ENCODE peak calls at places on chromosomes 3 and 15, in four cellular contexts. One of them, this sample, is unnamed.

GRCh38 chr3:168671091-168671490 is 575.4 kb upstream of the GOLIM4 start:
- DNase-seq in heart right ventricle: no peak
- DNase-seq in epithelial cell of esophagus: peak; percentile 2
- DNase-seq in breast epithelium: no peak
- DNase-seq in this sample: no peak

GRCh38 chr3:132232231-132232792 is 84.9 kb upstream of the ACP3 start:
- DNase-seq in epithelial cell of esophagus: no peak
- DNase-seq in breast epithelium: no peak
- DNase-seq in heart right ventricle: no peak
- DNase-seq in this sample: no peak

GRCh38 chr3:127083778-127084355 is 101.0 kb downstream of the PLXNA1 start:
- DNase-seq in heart right ventricle: no peak
- DNase-seq in epithelial cell of esophagus: no peak
- DNase-seq in breast epithelium: no peak
- DNase-seq in this sample: no peak

GRCh38 chr3:14606663-14607339 is 44.8 kb upstream of the CCDC174 start:
- DNase-seq in breast epithelium: no peak
- DNase-seq in heart right ventricle: peak; percentile 42
- DNase-seq in epithelial cell of esophagus: peak; percentile 69
- DNase-seq in this sample: no peak

GRCh38 chr3:119333773-119334492 is 39.8 kb downstream of the ARHGAP31 start:
- DNase-seq in breast epithelium: no peak
- DNase-seq in heart right ventricle: peak; percentile 79
- DNase-seq in epithelial cell of esophagus: no peak
- DNase-seq in this sample: no peak

GRCh38 chr3:11350374-11350773 is 78.2 kb downstream of the ATG7 start:
- DNase-seq in epithelial cell of esophagus: peak; percentile 45
- DNase-seq in breast epithelium: no peak
- DNase-seq in heart right ventricle: no peak
- DNase-seq in this sample: no peak

GRCh38 chr3:114319453-114319852 is 25.6 kb downstream of the TIGIT start:
- DNase-seq in heart right ventricle: no peak
- DNase-seq in breast epithelium: no peak
- DNase-seq in epithelial cell of esophagus: peak; percentile 89
- DNase-seq in this sample: no peak

GRCh38 chr3:50525987-50526386 is 22.6 kb upstream of the CACNA2D2 start:
- DNase-seq in epithelial cell of esophagus: peak; percentile 82
- DNase-seq in breast epithelium: no peak
- DNase-seq in heart right ventricle: no peak
- DNase-seq in this sample: peak; percentile 44

GRCh38 chr15:22895465-22896190 is 57.2 kb downstream of the NIPA2 start:
- DNase-seq in epithelial cell of esophagus: peak; percentile 99
- DNase-seq in heart right ventricle: no peak
- DNase-seq in breast epithelium: no peak
- DNase-seq in this sample: no peak

GRCh38 chr3:71930056-71930991 is 145.4 kb upstream of the PROK2 start:
- DNase-seq in breast epithelium: no peak
- DNase-seq in heart right ventricle: no peak
- DNase-seq in epithelial cell of esophagus: peak; percentile 77
- DNase-seq in this sample: no peak

GRCh38 chr3:71927505-71928066 is 142.6 kb upstream of the PROK2 start:
- DNase-seq in epithelial cell of esophagus: no peak
- DNase-seq in breast epithelium: no peak
- DNase-seq in heart right ventricle: no peak
- DNase-seq in this sample: no peak

GRCh38 chr3:71928215-71928614 is 143.3 kb upstream of the PROK2 start:
- DNase-seq in epithelial cell of esophagus: no peak
- DNase-seq in heart right ventricle: no peak
- DNase-seq in breast epithelium: no peak
- DNase-seq in this sample: no peak

GRCh38 chr3:71934520-71934919 is 149.6 kb upstream of the PROK2 start:
- DNase-seq in breast epithelium: no peak
- DNase-seq in heart right ventricle: no peak
- DNase-seq in epithelial cell of esophagus: no peak
- DNase-seq in this sample: no peak

GRCh38 chr3:71931930-71932329 is 147.0 kb upstream of the PROK2 start:
- DNase-seq in heart right ventricle: no peak
- DNase-seq in epithelial cell of esophagus: peak; percentile 7
- DNase-seq in breast epithelium: no peak
- DNase-seq in this sample: no peak
- H3K4me3 ChIP-seq in heart right ventricle: no peak overlapping the region
- H3K4me3 ChIP-seq in epithelial cell of esophagus: no peak overlapping the region
- H3K4me3 ChIP-seq in breast epithelium: no peak overlapping the region
- H3K4me3 ChIP-seq in this sample: no peak overlapping the region

DNA sequence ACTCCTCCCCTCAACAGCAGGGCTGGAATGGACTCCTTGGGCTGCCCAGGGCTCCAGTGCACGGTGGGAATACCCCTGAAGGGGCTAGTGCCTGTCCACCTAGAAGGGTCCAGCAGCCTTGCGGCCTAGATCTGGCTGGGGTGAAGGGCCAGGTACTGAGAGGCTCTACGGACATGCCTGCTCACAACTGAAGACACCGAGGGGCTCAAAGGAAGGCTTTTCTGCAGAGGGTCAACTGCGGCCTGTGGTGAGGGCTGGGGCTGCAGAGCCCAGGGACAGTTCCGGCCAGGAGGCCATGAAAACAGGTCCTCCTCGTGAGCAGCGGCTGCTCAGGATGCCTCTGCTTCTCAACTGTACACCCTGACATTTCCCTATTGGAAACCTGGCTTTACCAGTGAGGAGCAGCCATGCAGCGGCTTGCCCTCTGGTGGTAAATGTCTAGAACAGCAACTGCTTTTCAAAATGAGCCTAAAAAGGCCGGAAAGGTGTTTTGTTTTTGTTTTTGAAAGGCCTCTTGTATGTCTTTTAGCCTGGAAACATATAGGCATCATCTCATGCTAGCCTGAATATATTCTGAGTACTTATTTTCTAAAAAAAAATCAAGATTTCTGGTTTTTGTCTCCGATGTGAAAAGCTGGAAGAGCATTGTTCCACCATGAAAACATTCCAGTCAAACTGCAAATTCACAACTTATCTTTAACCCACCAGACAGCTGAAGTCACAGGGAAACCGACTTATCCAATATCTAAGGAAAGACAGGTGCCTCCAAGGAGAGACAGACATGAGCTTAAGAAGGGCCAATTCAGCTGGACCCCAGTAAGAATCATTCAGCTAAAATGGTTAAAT is 163.4 kb downstream of the KLF13 start:
- DNase-seq in breast epithelium: no peak
- DNase-seq in heart right ventricle: no peak
- DNase-seq in epithelial cell of esophagus: peak; percentile 76
- DNase-seq in this sample: peak; percentile 68
- TF ChIP-seq CTCF in breast epithelium: peak; percentile 80
- TF ChIP-seq CTCF in heart right ventricle: peak; percentile 99
- TF ChIP-seq CTCF in epithelial cell of esophagus: peak; percentile 95
- TF ChIP-seq CTCF in this sample: peak; percentile 92

DNA sequence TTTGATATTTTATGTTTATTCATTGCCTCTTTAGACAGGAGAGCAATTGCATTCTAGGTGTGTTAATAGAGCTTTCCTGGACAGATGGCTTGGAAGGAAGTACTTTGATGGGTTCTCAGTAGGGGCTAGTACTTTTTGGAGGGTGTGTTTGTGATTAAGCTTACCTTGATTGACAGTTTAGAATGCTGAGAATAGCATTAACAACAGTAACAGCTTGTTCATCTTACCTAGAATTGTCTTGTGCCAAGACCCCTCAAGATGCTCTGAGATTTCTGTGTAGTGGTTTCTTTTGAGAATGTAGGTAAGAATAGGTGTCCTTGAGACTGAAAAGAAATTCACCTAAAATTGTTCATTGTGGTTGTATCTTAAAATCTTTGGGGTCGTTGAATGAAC is 6.2 kb downstream of the USP3 start:
- DNase-seq in epithelial cell of esophagus: no peak
- DNase-seq in heart right ventricle: no peak
- DNase-seq in breast epithelium: no peak
- DNase-seq in this sample: no peak
- H3K4me3 ChIP-seq in epithelial cell of esophagus: no peak overlapping the region
- H3K4me3 ChIP-seq in heart right ventricle: no peak overlapping the region
- H3K4me3 ChIP-seq in breast epithelium: no peak overlapping the region
- H3K4me3 ChIP-seq in this sample: no peak overlapping the region

DNA sequence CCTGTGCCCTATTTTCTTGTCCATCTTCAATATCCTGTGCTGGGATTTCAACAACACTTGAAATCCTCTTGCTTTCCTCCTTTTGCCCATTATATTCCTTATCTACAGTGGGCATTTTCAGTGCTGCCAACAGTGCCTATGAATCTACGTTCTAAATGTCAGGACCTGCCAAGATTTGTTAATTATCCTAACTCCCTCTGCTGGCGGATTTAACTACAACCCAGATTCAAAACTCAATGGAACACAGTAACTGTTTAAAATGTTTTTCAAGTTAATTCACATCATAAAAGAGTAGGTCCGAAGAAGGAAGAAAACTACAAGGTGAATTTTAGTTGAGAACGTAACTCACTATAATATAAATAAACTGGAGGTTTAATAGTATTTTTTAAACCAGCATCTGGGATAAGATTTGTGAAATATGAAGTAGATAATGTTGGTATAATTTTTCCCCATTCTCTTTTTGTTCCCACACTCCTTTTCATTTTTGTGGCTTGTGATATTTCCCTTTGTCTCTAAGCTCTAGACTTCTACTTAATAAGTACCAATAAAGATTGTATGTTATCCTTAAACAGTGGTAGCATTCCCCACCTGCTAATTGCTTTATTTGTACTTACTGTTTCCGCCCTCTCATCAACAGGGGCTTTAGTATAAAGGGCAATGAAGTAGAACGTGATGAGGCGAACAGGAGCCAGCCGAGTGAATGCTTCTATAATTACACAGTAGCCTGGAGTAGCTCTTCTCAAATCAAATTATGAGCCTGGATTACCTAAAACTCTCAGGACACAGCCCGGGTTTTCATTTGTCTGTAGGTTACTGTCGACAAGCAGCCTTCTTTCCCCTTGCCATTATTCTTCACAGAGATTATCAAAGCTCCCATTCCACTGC is 302.5 kb upstream of the ATP11B start:
- DNase-seq in breast epithelium: no peak
- DNase-seq in heart right ventricle: no peak
- DNase-seq in epithelial cell of esophagus: peak; percentile 63
- DNase-seq in this sample: no peak
- TF ChIP-seq CTCF in breast epithelium: no peak
- TF ChIP-seq CTCF in heart right ventricle: peak; percentile 34
- TF ChIP-seq CTCF in epithelial cell of esophagus: peak; percentile 62
- TF ChIP-seq CTCF in this sample: no peak

GRCh38 chr3:53844262-53845102 is 1.7 kb downstream of the CHDH start:
- DNase-seq in breast epithelium: no peak
- DNase-seq in epithelial cell of esophagus: peak; percentile 4
- DNase-seq in heart right ventricle: no peak
- DNase-seq in this sample: no peak

GRCh38 chr3:53846851-53847155 is 435 bp downstream of the IL17RB start:
- DNase-seq in epithelial cell of esophagus: no peak
- DNase-seq in breast epithelium: no peak
- DNase-seq in heart right ventricle: no peak
- DNase-seq in this sample: no peak

GRCh38 chr3:53846134-53846850 is at the start of the genes CHDH and IL17RB:
- DNase-seq in breast epithelium: peak; percentile 76
- DNase-seq in epithelial cell of esophagus: peak; percentile 35
- DNase-seq in heart right ventricle: peak; percentile 65
- DNase-seq in this sample: peak; percentile 94

GRCh38 chr3:53845103-53845880 is 927 bp downstream of the CHDH start:
- DNase-seq in epithelial cell of esophagus: peak; percentile 43
- DNase-seq in breast epithelium: peak; percentile 52
- DNase-seq in heart right ventricle: peak; percentile 43
- DNase-seq in this sample: no peak

GRCh38 chr3:53845881-53846133 is 412 bp downstream of the CHDH start:
- DNase-seq in epithelial cell of esophagus: no peak
- DNase-seq in heart right ventricle: no peak
- DNase-seq in breast epithelium: no peak
- DNase-seq in this sample: no peak
- H3K4me3 ChIP-seq in epithelial cell of esophagus: peak overlapping the region; percentile 46
- H3K4me3 ChIP-seq in heart right ventricle: peak overlapping the region; percentile 51
- H3K4me3 ChIP-seq in breast epithelium: peak overlapping the region; percentile 55
- H3K4me3 ChIP-seq in this sample: peak overlapping the region; percentile 72

DNA sequence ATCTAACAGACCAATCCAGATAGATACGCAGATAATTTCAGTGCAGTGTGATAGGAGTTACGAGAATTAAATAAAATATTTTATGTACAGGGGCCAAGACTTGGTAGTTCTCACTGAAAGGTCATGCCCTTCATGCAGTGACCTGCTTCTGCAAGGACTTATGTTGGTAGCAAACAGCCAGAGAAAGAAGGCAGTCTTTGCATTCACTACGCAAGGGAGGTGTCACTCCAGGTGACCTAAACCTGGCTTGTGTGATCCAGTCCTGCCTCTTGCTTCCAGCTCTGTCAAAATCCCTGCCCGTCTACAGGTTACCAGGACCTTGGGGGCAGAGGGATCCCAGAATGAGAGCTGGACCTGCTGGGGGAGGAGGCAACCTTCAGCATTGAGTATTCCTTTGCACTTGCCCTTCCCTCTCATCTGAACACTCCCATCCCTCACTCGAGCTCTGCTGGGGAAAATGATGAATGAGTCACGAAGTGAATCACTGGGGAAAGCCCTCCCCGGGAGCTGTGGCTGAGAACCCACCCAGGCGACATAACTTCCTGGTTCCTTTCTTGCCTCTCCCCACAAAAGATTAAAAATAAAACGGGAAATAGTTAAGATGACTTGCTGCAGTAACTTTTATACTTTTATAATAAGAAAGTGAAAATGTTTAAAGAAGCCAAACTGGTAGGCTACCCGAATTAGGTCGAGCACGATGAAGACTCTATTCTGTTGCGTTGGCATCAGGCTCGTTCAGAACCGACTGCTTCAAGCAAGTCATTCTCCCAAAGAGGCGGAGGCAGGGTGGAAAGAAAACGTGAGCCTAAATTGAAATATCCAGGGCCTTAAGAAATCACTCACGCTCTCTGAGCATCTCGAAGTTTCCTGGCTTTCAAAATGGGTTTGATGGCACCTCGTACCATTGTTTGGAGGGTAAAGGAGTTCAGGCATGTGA is 216.1 kb downstream of the SLCO3A1 start:
- DNase-seq in epithelial cell of esophagus: peak; percentile 95
- DNase-seq in breast epithelium: no peak
- DNase-seq in heart right ventricle: no peak
- DNase-seq in this sample: no peak
- TF ChIP-seq CTCF in epithelial cell of esophagus: no peak
- TF ChIP-seq CTCF in breast epithelium: no peak
- TF ChIP-seq CTCF in heart right ventricle: no peak
- TF ChIP-seq CTCF in this sample: no peak